ENCODE peak calls at places on chromosomes 3 and 15, in nine cellular contexts. O is substantia nigra; R is stimulated activated CD4-positive, alpha-beta T cell treated with anti-CD3 and anti-CD28 coated beads, Interleukin-1b, Interleukin-23, amount 100 ng/mL, for 4 hours; V is glutamatergic neuron; H is activated gamma-delta T cell treated with anti-CD3 and anti-CD28 coated beads, Interleukin-2, amount 50 U/mL, for 16 hours; G is pancreas; W is cardiac septum; T is HT1080; S is stimulated activated CD8-positive, alpha-beta memory T cell treated with anti-CD3 and anti-CD28 coated beads, Interleukin-2, amount 100 ng/mL, for 48 hours. L is an unnamed sample.

GRCh38 chr15:65730560-65731172 is 61.4 kb downstream of the DENND4A start:
- DNase-seq in T (no peak), W (no peak), O (no peak), S (no peak), V (no peak), H (no peak), R (no peak), G (no peak), L (no peak)

GRCh38 chr15:58931985-58932384 is 1.5 kb downstream of the SLTM start:
- DNase-seq in V (no peak), R (no peak), O (no peak), H (no peak), W (no peak), S (no peak), G (peak), T (peak), L (no peak)

GRCh38 chr3:123880998-123881561 is 3.1 kb downstream of the MYLK start:
- DNase-seq in V (peak), H (no peak), G (no peak), S (no peak), T (peak), O (no peak), W (no peak), R (no peak), L (peak)

GRCh38 chr15:31397851-31398661 is 71.4 kb downstream of the KLF13 start:
- DNase-seq in S (no peak), W (no peak), R (no peak), V (no peak), G (no peak), H (no peak), O (no peak), T (no peak), L (no peak)

GRCh38 chr3:164332856-164333802 is 745.2 kb downstream of the SI start:
- DNase-seq in V (no peak), R (no peak), O (no peak), S (no peak), W (no peak), H (no peak), G (no peak), T (no peak), L (no peak)

GRCh38 chr15:36106640-36107335 is 472.6 kb upstream of the CDIN1 start:
- DNase-seq in W (no peak), V (no peak), R (no peak), O (no peak), G (no peak), S (no peak), H (no peak), T (no peak), L (no peak)

GRCh38 chr15:48096813-48097212 is 24.0 kb upstream of the SLC24A5 start:
- DNase-seq in T (peak), O (no peak), V (no peak), S (no peak), H (no peak), G (no peak), R (no peak), W (no peak), L (no peak)

GRCh38 chr3:153977148-153977547 is 144.0 kb upstream of the ARHGEF26 start:
- DNase-seq in W (no peak), V (no peak), H (no peak), S (no peak), G (no peak), R (no peak), T (no peak), O (no peak), L (no peak)

GRCh38 chr3:33790091-33790490 is 8.3 kb upstream of the PDCD6IP start:
- DNase-seq in G (no peak), H (no peak), O (no peak), V (no peak), S (no peak), R (no peak), T (no peak), W (no peak), L (no peak)

GRCh38 chr15:73983211-73983727 is 8.8 kb downstream of the STOML1 start:
- DNase-seq in W (no peak), O (no peak), V (no peak), H (no peak), R (no peak), G (no peak), S (no peak), T (peak), L (no peak)

GRCh38 chr3:45923755-45924154 is 19.5 kb upstream of the CXCR6 start:
- DNase-seq in V (no peak), R (no peak), H (no peak), O (no peak), T (peak), W (peak), S (no peak), G (no peak), L (no peak)

GRCh38 chr3:168820748-168821445 is 725.2 kb upstream of the GOLIM4 start:
- DNase-seq in O (no peak), R (no peak), W (no peak), S (no peak), V (no peak), T (no peak), G (peak), H (no peak), L (no peak)

GRCh38 chr3:115839246-115839645 is 215.9 kb downstream of the GAP43 start:
- DNase-seq in O (no peak), W (no peak), G (no peak), S (no peak), R (no peak), T (no peak), H (no peak), V (no peak), L (no peak)

GRCh38 chr3:13626396-13626795 is 77.5 kb downstream of the FBLN2 start:
- DNase-seq in V (no peak), O (no peak), S (no peak), H (no peak), T (no peak), R (no peak), W (no peak), G (no peak), L (no peak)

GRCh38 chr3:65361448-65361847 is 673.6 kb upstream of the ADAMTS9 start:
- DNase-seq in H (no peak), G (no peak), O (no peak), W (no peak), S (no peak), T (no peak), R (no peak), V (no peak), L (no peak)

GRCh38 chr15:91348812-91349500 is 248.9 kb downstream of the SV2B start:
- DNase-seq in W (no peak), T (no peak), V (no peak), R (no peak), O (no peak), S (no peak), G (no peak), H (no peak), L (no peak)

GRCh38 chr3:15632212-15632580 is 30.7 kb downstream of the BTD start:
- DNase-seq in G (no peak), O (no peak), T (no peak), W (no peak), S (no peak), V (no peak), R (no peak), H (no peak), L (no peak)

GRCh38 chr3:196979545-196979944 is 10.9 kb upstream of the PIGZ start:
- DNase-seq in H (no peak), R (no peak), G (no peak), O (no peak), S (no peak), T (no peak), V (no peak), W (peak), L (no peak)

GRCh38 chr3:187077537-187077936 is 61.8 kb downstream of the RPL39L start:
- DNase-seq in T (no peak), O (no peak), H (no peak), S (no peak), R (no peak), G (no peak), W (no peak), V (no peak), L (no peak)

GRCh38 chr15:70036585-70037343 is 61.0 kb downstream of the TLE3 start:
- DNase-seq in W (peak), T (no peak), R (no peak), S (no peak), V (peak), H (no peak), G (no peak), O (no peak), L (no peak)

GRCh38 chr15:81111510-81112375 is 22.3 kb upstream of the CFAP161 start:
- DNase-seq in G (no peak), W (no peak), O (no peak), H (no peak), S (no peak), V (no peak), T (no peak), R (no peak), L (no peak)

GRCh38 chr3:94285874-94286273 is 223.0 kb downstream of the NSUN3 start:
- DNase-seq in T (peak), R (no peak), H (no peak), G (no peak), O (no peak), S (no peak), W (no peak), V (no peak), L (no peak)

GRCh38 chr3:51340311-51340829 is 44.7 kb upstream of the MANF start:
- DNase-seq in O (no peak), H (no peak), W (no peak), V (no peak), R (no peak), G (no peak), T (peak), S (no peak), L (peak)

GRCh38 chr15:78265137-78265460 is 737 bp downstream of the DNAJA4 start:
- DNase-seq in T (no peak), G (no peak), H (no peak), O (no peak), S (no peak), W (no peak), R (no peak), V (no peak), L (no peak)

GRCh38 chr3:126136428-126137220 is 43.8 kb downstream of the ALDH1L1 start:
- DNase-seq in O (no peak), V (peak), W (peak), H (no peak), R (no peak), S (no peak), T (no peak), G (no peak), L (no peak)

GRCh38 chr15:56341201-56341600 is 24.0 kb upstream of the TEX9 start:
- DNase-seq in V (no peak), H (no peak), S (no peak), T (peak), W (no peak), R (no peak), O (no peak), G (no peak), L (no peak)

GRCh38 chr3:81277853-81278252 is 483.6 kb downstream of the GBE1 start:
- DNase-seq in S (no peak), W (no peak), O (no peak), T (no peak), G (no peak), V (no peak), H (no peak), R (no peak), L (no peak)

GRCh38 chr15:51023499-51023898 is 71.2 kb downstream of the TNFAIP8L3 start:
- DNase-seq in V (no peak), W (no peak), O (no peak), S (no peak), H (no peak), T (no peak), R (no peak), G (no peak), L (no peak)

GRCh38 chr3:172808969-172809546 is 58.5 kb downstream of the ECT2 start:
- DNase-seq in H (no peak), O (no peak), V (no peak), G (no peak), R (no peak), T (peak), W (no peak), S (no peak), L (no peak)

GRCh38 chr3:15606434-15606891 is 4.9 kb downstream of the BTD start:
- DNase-seq in G (peak), W (no peak), V (no peak), R (no peak), H (no peak), S (no peak), T (no peak), O (no peak), L (peak)

GRCh38 chr3:147930417-147930816 is 521.3 kb downstream of the ZIC1 start:
- DNase-seq in T (peak), S (no peak), W (no peak), R (no peak), G (no peak), H (no peak), O (no peak), V (no peak), L (no peak)

GRCh38 chr15:100943074-100943473 is 23.9 kb downstream of the LRRK1 start:
- DNase-seq in H (no peak), T (no peak), G (no peak), V (no peak), R (no peak), W (no peak), S (no peak), O (no peak), L (no peak)

GRCh38 chr3:136042608-136043221 is 77.2 kb downstream of the PPP2R3A start:
- DNase-seq in W (no peak), R (no peak), G (no peak), O (no peak), T (peak), V (no peak), H (no peak), S (no peak), L (peak)

GRCh38 chr15:75648156-75649000 is 666 bp downstream of the SNX33 start:
- DNase-seq in V (peak), O (peak), R (no peak), W (no peak), G (peak), S (no peak), H (no peak), T (no peak), L (peak)

GRCh38 chr15:37109151-37109912 is 9.0 kb upstream of the MEIS2 start:
- DNase-seq in G (no peak), W (no peak), S (no peak), V (no peak), R (no peak), T (no peak), H (no peak), O (no peak), L (no peak)

GRCh38 chr3:193826126-193826795 is 233.3 kb downstream of the OPA1 start:
- DNase-seq in V (no peak), G (peak), R (no peak), W (no peak), T (peak), H (no peak), O (no peak), S (no peak), L (no peak)

GRCh38 chr3:152857082-152857481 is 22.2 kb downstream of the P2RY1 start:
- DNase-seq in G (no peak), R (no peak), O (no peak), W (no peak), S (no peak), H (no peak), V (no peak), T (peak), L (no peak)

GRCh38 chr3:143827425-143827824 is 20.8 kb downstream of the SLC9A9 start:
- DNase-seq in W (no peak), T (no peak), H (no peak), O (no peak), V (no peak), G (no peak), S (no peak), R (no peak), L (no peak)

L was measured in HuH-7.5.